ENCODE peak calls at places on chromosomes 13 and 19, in eight cellular contexts. U is ELR; F is tibial nerve; S is aorta; I is activated CD8-positive, alpha-beta T cell treated with anti-CD3 and anti-CD28 coated beads, Interleukin-2, amount 10 ng/mL, durations not matched to agents 7 days and 5 days; N is activated naive CD4-positive, alpha-beta T cell treated with Interleukin-2 at 50 U/mL for 16 hours; Y is activated gamma-delta T cell; R is smooth muscle cell of the brain vasculature. O is an unnamed sample.

GRCh38 chr19:6700586-6701316 is 19.7 kb downstream of the C3 start:
- DNase-seq in U (no peak), F (no peak), S (no peak), I (no peak), N (no peak), Y (no peak), R (no peak), O (no peak)

GRCh38 chr13:72293206-72293605 is 426.2 kb upstream of the DACH1 start:
- DNase-seq in U (peak; percentile 45), F (no peak), S (no peak), I (no peak), N (no peak), Y (no peak), R (no peak), O (no peak)

GRCh38 chr19:45640849-45641273 is 1.7 kb upstream of the EML2 start:
- DNase-seq in U (peak; percentile 34), F (no peak), S (no peak), I (peak; percentile 75), N (peak; percentile 51), Y (no peak), R (no peak), O (no peak)

GRCh38 chr19:48255376-48256303 is at the start of gene CARD8:
- DNase-seq in U (peak; percentile 91), F (peak; percentile 35), S (peak; percentile 92), I (peak; percentile 92), N (peak; percentile 84), Y (no peak), R (peak; percentile 76), O (peak; percentile 92)

GRCh38 chr13:108419768-108420167 is 150.2 kb downstream of the TNFSF13B start:
- DNase-seq in U (no peak), F (no peak), S (no peak), I (no peak), N (no peak), Y (no peak), R (no peak), O (peak; percentile 1)

GRCh38 chr13:70630247-70630646 is 522.0 kb upstream of the KLHL1 start:
- DNase-seq in U (peak; percentile 15), F (no peak), S (no peak), I (no peak), N (no peak), Y (no peak), R (no peak), O (no peak)

GRCh38 chr13:42876270-42876714 is 94.9 kb downstream of the FAM216B start:
- DNase-seq in U (no peak), F (no peak), S (no peak), I (no peak), N (no peak), Y (no peak), R (no peak), O (no peak)

GRCh38 chr13:30870049-30870884 is 35.8 kb upstream of the MEDAG start:
- DNase-seq in U (peak; percentile 99), F (peak; percentile 91), S (peak; percentile 92), I (peak; percentile 34), N (peak; percentile 32), Y (no peak), R (peak; percentile 96), O (peak; percentile 44)

GRCh38 chr19:12939292-12939606 is 840 bp downstream of the CALR start:
- DNase-seq in U (peak; percentile 52), F (no peak), S (no peak), I (peak; percentile 54), N (peak; percentile 52), Y (no peak), R (no peak), O (no peak)

GRCh38 chr13:46296920-46297319 is 85.2 kb downstream of the LRRC63 start:
- DNase-seq in U (peak; percentile 76), F (no peak), S (no peak), I (no peak), N (no peak), Y (no peak), R (no peak), O (no peak)

GRCh38 chr19:55539082-55539715 is 2.3 kb upstream of the SBK2 start:
- DNase-seq in U (no peak), F (no peak), S (no peak), I (no peak), N (no peak), Y (no peak), R (no peak), O (no peak)

GRCh38 chr19:467554-467953 is 6.7 kb upstream of the SHC2 start:
- DNase-seq in U (no peak), F (no peak), S (no peak), I (no peak), N (no peak), Y (no peak), R (no peak), O (peak; percentile 70)

GRCh38 chr19:4061178-4061682 is 5.5 kb downstream of the ZBTB7A start:
- DNase-seq in U (no peak), F (peak; percentile 83), S (peak; percentile 86), I (no peak), N (peak; percentile 46), Y (no peak), R (no peak), O (peak; percentile 94)

GRCh38 chr13:39401091-39401647 is 201.8 kb downstream of the LHFPL6 start:
- DNase-seq in U (no peak), F (no peak), S (no peak), I (no peak), N (no peak), Y (no peak), R (no peak), O (no peak)

GRCh38 chr13:29502391-29503008 is 93.0 kb downstream of the SLC7A1 start:
- DNase-seq in U (no peak), F (no peak), S (no peak), I (no peak), N (no peak), Y (no peak), R (no peak), O (no peak)

GRCh38 chr19:38693380-38694223 is 46.2 kb downstream of the ACTN4 start:
- DNase-seq in U (peak; percentile 98), F (no peak), S (no peak), I (peak; percentile 70), N (peak; percentile 41), Y (no peak), R (no peak), O (no peak)

GRCh38 chr19:4443966-4444764 is 13.4 kb downstream of the UBXN6 start:
- DNase-seq in U (no peak), F (no peak), S (no peak), I (no peak), N (no peak), Y (no peak), R (no peak), O (peak; percentile 74)

GRCh38 chr19:15378529-15379082 is 981 bp downstream of the AKAP8 start:
- DNase-seq in U (peak; percentile 67), F (no peak), S (peak; percentile 61), I (peak; percentile 69), N (peak; percentile 55), Y (no peak), R (no peak), O (peak; percentile 69)

GRCh38 chr19:15815306-15815705 is at the start of gene OR10H1:
- DNase-seq in U (no peak), F (no peak), S (no peak), I (no peak), N (no peak), Y (no peak), R (no peak), O (peak; percentile 69)

GRCh38 chr19:41443813-41444455 is 978 bp downstream of the ERICH4 start:
- DNase-seq in U (no peak), F (no peak), S (no peak), I (no peak), N (no peak), Y (no peak), R (no peak), O (no peak)

GRCh38 chr19:47716270-47716937 is 3.2 kb downstream of the EHD2 start:
- DNase-seq in U (no peak), F (no peak), S (no peak), I (no peak), N (no peak), Y (no peak), R (no peak), O (no peak)

GRCh38 chr19:31255174-31255862 is 93.9 kb downstream of the TSHZ3 start:
- DNase-seq in U (no peak), F (no peak), S (no peak), I (no peak), N (no peak), Y (no peak), R (no peak), O (no peak)

GRCh38 chr13:94696171-94696570 is 16.2 kb downstream of the SOX21 start:
- DNase-seq in U (no peak), F (no peak), S (no peak), I (no peak), N (no peak), Y (no peak), R (no peak), O (no peak)

GRCh38 chr13:26220575-26220974 is 1.5 kb downstream of the RNF6 start:
- DNase-seq in U (peak; percentile 79), F (no peak), S (no peak), I (no peak), N (no peak), Y (no peak), R (no peak), O (no peak)

GRCh38 chr19:38049105-38049649 is 142.2 kb downstream of the SIPA1L3 start:
- DNase-seq in U (peak; percentile 87), F (no peak), S (no peak), I (peak; percentile 77), N (peak; percentile 58), Y (no peak), R (no peak), O (no peak)

GRCh38 chr13:106530209-106530906 is 5.1 kb downstream of the EFNB2 start:
- DNase-seq in U (no peak), F (no peak), S (no peak), I (no peak), N (no peak), Y (no peak), R (no peak), O (no peak)

GRCh38 chr13:34152409-34152808 is 334.5 kb downstream of the RFC3 start:
- DNase-seq in U (no peak), F (no peak), S (no peak), I (no peak), N (no peak), Y (no peak), R (no peak), O (no peak)

GRCh38 chr13:38045278-38046048 is 175.9 kb upstream of the TRPC4 start:
- DNase-seq in U (peak; percentile 58), F (no peak), S (no peak), I (no peak), N (no peak), Y (no peak), R (peak; percentile 24), O (no peak)

GRCh38 chr13:97319088-97319487 is 97.0 kb downstream of the MBNL2 start:
- DNase-seq in U (no peak), F (no peak), S (no peak), I (no peak), N (no peak), Y (no peak), R (no peak), O (no peak)

GRCh38 chr19:39645800-39646411 is 9.8 kb upstream of the LGALS16 start:
- DNase-seq in U (peak; percentile 15), F (no peak), S (no peak), I (peak; percentile 52), N (no peak), Y (no peak), R (no peak), O (no peak)

GRCh38 chr19:21166436-21166835 is 24.6 kb downstream of the ZNF431 start:
- DNase-seq in U (no peak), F (no peak), S (no peak), I (no peak), N (no peak), Y (no peak), R (no peak), O (no peak)

GRCh38 chr19:7994114-7994513 is 11.3 kb downstream of the ELAVL1 start:
- DNase-seq in U (no peak), F (no peak), S (no peak), I (no peak), N (no peak), Y (no peak), R (no peak), O (no peak)

GRCh38 chr13:91664036-91664435 is 265.6 kb downstream of the GPC5 start:
- DNase-seq in U (no peak), F (no peak), S (no peak), I (no peak), N (no peak), Y (no peak), R (no peak), O (no peak)

GRCh38 chr19:41299755-41300089 is 10.2 kb upstream of the CCDC97 start:
- DNase-seq in U (peak; percentile 44), F (peak; percentile 41), S (peak; percentile 80), I (peak; percentile 47), N (peak; percentile 47), Y (no peak), R (peak; percentile 89), O (no peak)